ENCODE peak calls at places on chromosomes 6 and 20, in six cellular contexts. F is IMR-90, U is HepG2, Z is fibroblast of lung, I is PC-3, O is ovary. N is an unnamed sample.

GRCh38 chr6:72709436-72709835 is 87.6 kb downstream of the KCNQ5 start:
- DNase-seq in F (no peak), U (no peak), Z (no peak), I (no peak), O (no peak), N (no peak)

GRCh38 chr20:63133481-63134091 is 82.3 kb downstream of the YTHDF1 start:
- DNase-seq in F (no peak), U (no peak), Z (no peak), I (no peak), O (no peak), N (no peak)

GRCh38 chr20:43824699-43825402 is 89.8 kb upstream of the TOX2 start:
- DNase-seq in F (peak; percentile 29), U (peak; percentile 28), Z (peak; percentile 64), I (peak; percentile 37), O (no peak), N (peak; percentile 20)

GRCh38 chr6:150142304-150142656 is 564 bp upstream of the PPP1R14C start:
- DNase-seq in F (no peak), U (no peak), Z (peak; percentile 9), I (peak; percentile 28), O (no peak), N (no peak)

GRCh38 chr20:17097603-17098002 is 129.2 kb upstream of the PCSK2 start:
- DNase-seq in F (no peak), U (peak; percentile 10), Z (no peak), I (no peak), O (no peak), N (no peak)

GRCh38 chr6:24919404-24919892 is 16.3 kb downstream of the RIPOR2 start:
- DNase-seq in F (no peak), U (no peak), Z (no peak), I (no peak), O (no peak), N (no peak)

GRCh38 chr6:30380464-30380863 is 35.5 kb downstream of the RPP21 start:
- DNase-seq in F (no peak), U (no peak), Z (no peak), I (no peak), O (no peak), N (no peak)

GRCh38 chr20:8018928-8019177 is 708 bp downstream of the TMX4 start:
- DNase-seq in F (peak; percentile 15), U (no peak), Z (peak; percentile 42), I (no peak), O (no peak), N (peak; percentile 51)

GRCh38 chr6:128836761-128837160 is 46.2 kb upstream of the LAMA2 start:
- DNase-seq in F (no peak), U (no peak), Z (no peak), I (no peak), O (no peak), N (no peak)

GRCh38 chr20:2299301-2299700 is 3.5 kb downstream of the TGM3 start:
- DNase-seq in F (no peak), U (no peak), Z (no peak), I (no peak), O (no peak), N (peak; percentile 53)
- H3K4me1 ChIP-seq in F (no peaks in the 10 kb centered on the region), U (peaks cover 31% of the 10 kb centered on the region), Z (no peaks in the 10 kb centered on the region), I (peaks cover 5% of the 10 kb centered on the region), O (no peaks in the 10 kb centered on the region), N (peaks cover 60% of the 10 kb centered on the region)

DNA sequence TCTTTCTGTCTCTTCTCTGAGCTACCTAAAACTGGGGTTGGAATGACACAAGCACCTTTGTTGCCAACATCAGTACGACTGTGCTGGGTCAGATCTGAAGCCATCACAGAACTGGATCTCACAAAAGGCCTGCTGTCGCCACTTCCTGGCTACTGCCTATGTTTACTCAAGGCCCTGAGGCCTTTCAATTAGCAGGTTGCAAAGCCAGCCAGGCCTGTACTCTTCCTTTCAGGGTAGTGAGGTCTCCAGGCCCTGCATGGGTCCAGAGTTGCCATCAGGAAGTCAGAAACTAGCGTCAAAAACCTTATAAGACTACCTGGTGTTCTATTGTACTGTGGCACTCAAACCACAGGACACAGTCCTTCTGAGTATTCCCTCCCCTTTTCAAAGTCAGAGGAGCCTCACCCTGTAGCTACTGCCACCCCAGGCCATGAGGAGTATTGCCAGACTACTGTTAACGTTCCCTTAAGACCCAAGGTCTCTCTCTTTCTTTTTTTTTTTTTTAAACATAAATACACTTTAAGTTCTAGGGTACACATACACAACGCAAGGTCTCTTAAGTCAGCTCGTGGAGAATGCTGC is 937.4 kb upstream of the GJE1 start:
- DNase-seq in F (no peak), U (peak; percentile 30), Z (no peak), I (no peak), O (no peak), N (no peak)
- TF ChIP-seq CTCF in F (no peak), U (peak; percentile 49), Z (peak; percentile 9), I (peak; percentile 22), O (no peak), N (no peak)

GRCh38 chr20:51496964-51497363 is 45.6 kb downstream of the NFATC2 start:
- DNase-seq in F (no peak), U (no peak), Z (no peak), I (no peak), O (peak; percentile 15), N (no peak)
- H3K4me3 ChIP-seq in F (no peak overlapping the region), U (no peak overlapping the region), Z (no peak overlapping the region), I (no peak overlapping the region), O (no peak overlapping the region), N (no peak overlapping the region)

DNA sequence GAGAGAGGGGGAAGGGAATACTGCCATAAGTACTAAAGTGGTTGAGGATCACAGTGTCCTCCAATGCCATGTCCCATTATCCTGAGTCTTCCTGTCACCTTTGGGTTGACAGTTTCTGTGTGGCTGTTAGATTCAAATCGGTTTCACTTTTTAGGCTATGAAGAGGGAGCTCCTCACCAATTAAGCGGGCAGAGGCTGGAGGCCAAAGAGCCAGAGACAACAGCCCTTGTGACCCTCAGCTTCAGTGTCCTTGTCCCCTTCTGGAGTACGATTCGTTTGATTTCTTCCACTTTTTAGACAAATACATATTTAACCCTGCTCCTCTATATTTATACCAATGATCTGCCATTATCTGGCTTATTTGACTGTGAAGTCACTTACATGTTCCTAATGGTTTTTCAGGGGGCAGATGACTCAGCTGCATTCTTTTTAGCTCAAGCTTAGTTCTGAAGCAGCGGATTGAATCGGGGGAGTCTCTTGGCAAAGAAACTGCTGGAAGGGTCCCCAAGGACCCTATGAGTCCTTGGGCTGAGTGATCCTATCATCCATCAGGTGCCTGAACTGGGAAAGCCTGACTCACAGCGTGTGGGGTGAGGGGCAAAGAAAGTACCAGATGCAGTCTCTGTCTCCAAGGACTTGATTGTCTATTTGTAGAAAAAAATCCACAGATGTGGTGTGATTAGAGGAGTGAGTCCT is 18.2 kb downstream of the FERMT1 start:
- DNase-seq in F (peak; percentile 34), U (no peak), Z (peak; percentile 11), I (no peak), O (peak; percentile 27), N (no peak)
- H3K4me1 ChIP-seq in F (no peaks in the 10 kb centered on the region), U (no peaks in the 10 kb centered on the region), Z (peaks cover 2% of the 10 kb centered on the region), I (no peaks in the 10 kb centered on the region), O (no peaks in the 10 kb centered on the region), N (no peaks in the 10 kb centered on the region)

GRCh38 chr20:19802492-19803158 is 44.6 kb downstream of the RIN2 start:
- DNase-seq in F (peak; percentile 39), U (peak; percentile 75), Z (no peak), I (peak; percentile 87), O (no peak), N (peak; percentile 66)
- TF ChIP-seq CTCF in F (peak; percentile 14), U (peak; percentile 72), Z (peak; percentile 13), I (peak; percentile 84), O (no peak), N (no peak)